ENCODE peak calls at places on chromosomes 4 and X, in seven cellular contexts. O is stimulated activated CD4-positive, alpha-beta T cell treated with anti-CD3 and anti-CD28 coated beads, TNF-alpha, amount 100 ng/mL, for 48 hours; P is HTR-8/SVneo; S is T-helper 2 cell; L is Caki2; M is NAMALWA; U is activated CD4-positive, alpha-beta T cell treated with anti-CD3 and anti-CD28 coated beads, Interleukin-2, amount 50 U/mL, for 4 hours. A is an unnamed sample.

GRCh38 chrX:12894074-12894691 is 12.2 kb upstream of the TLR8 start:
- DNase-seq in S (no peak), U (peak; percentile 23), M (peak; percentile 78), O (no peak), L (peak; percentile 19), P (peak; percentile 59), A (peak; percentile 8)

GRCh38 chrX:51026862-51027261 is 116.3 kb downstream of the BMP15 start:
- DNase-seq in P (no peak), O (no peak), U (no peak), S (no peak), M (no peak), L (no peak), A (no peak)

GRCh38 chr4:23458061-23458460 is 431.8 kb downstream of the PPARGC1A start:
- DNase-seq in O (no peak), U (no peak), P (no peak), M (no peak), S (no peak), L (no peak), A (no peak)

GRCh38 chr4:69147334-69147733 is 51.1 kb downstream of the UGT2B7 start:
- DNase-seq in P (no peak), L (no peak), O (no peak), S (no peak), M (no peak), U (no peak), A (no peak)

GRCh38 chr4:154014401-154015105 is 225.7 kb upstream of the SFRP2 start:
- DNase-seq in S (no peak), O (no peak), P (no peak), U (no peak), L (no peak), M (no peak), A (no peak)

GRCh38 chr4:102390438-102390837 is 45.2 kb upstream of the SLC39A8 start:
- DNase-seq in P (no peak), L (peak; percentile 26), U (no peak), O (no peak), S (no peak), M (peak; percentile 52), A (peak; percentile 35)

GRCh38 chrX:50067435-50068292 is 133.1 kb downstream of the AKAP4 start:
- DNase-seq in P (no peak), M (no peak), S (no peak), L (no peak), U (no peak), O (no peak), A (peak; percentile 60)

GRCh38 chr4:157824006-157824405 is 348.8 kb downstream of the GASK1B start:
- DNase-seq in L (no peak), S (no peak), U (no peak), P (no peak), M (no peak), O (no peak), A (no peak)

GRCh38 chr4:154503598-154503997 is 12.0 kb upstream of the DCHS2 start:
- DNase-seq in O (no peak), L (peak; percentile 12), U (no peak), M (peak; percentile 47), S (no peak), P (peak; percentile 15), A (peak; percentile 21)

GRCh38 chr4:83535945-83536648 is at the start of gene GPAT3:
- DNase-seq in U (peak; percentile 62), S (peak; percentile 29), M (no peak), O (peak; percentile 53), L (peak; percentile 91), P (peak; percentile 39), A (peak; percentile 80)

GRCh38 chr4:110195561-110196205 is 2.7 kb downstream of the ELOVL6 start:
- DNase-seq in P (no peak), U (no peak), S (no peak), L (no peak), M (peak; percentile 51), O (no peak), A (no peak)

GRCh38 chrX:40099046-40099968 is 1.5 kb upstream of the BCOR start:
- DNase-seq in O (no peak), M (peak; percentile 87), U (peak; percentile 52), P (no peak), L (peak; percentile 46), S (no peak), A (peak; percentile 41)

GRCh38 chr4:121139533-121140222 is 24.4 kb downstream of the TNIP3 start:
- DNase-seq in O (no peak), L (no peak), M (no peak), S (no peak), P (no peak), U (no peak), A (no peak)

GRCh38 chrX:48579259-48579658 is 5.0 kb downstream of the RBM3 start:
- DNase-seq in O (no peak), P (no peak), S (no peak), U (no peak), L (no peak), M (no peak), A (no peak)

GRCh38 chr4:87532907-87533306 is 3.7 kb upstream of the SPARCL1 start:
- DNase-seq in O (no peak), L (no peak), S (no peak), U (no peak), P (no peak), M (no peak), A (no peak)

GRCh38 chr4:37477126-37477525 is 209.1 kb downstream of the RELL1 start:
- DNase-seq in O (no peak), L (no peak), U (no peak), S (no peak), M (no peak), P (no peak), A (no peak)

GRCh38 chr4:62302710-62303109 is 1102.6 kb downstream of the ADGRL3 start:
- DNase-seq in M (no peak), S (no peak), P (no peak), L (no peak), O (no peak), U (no peak), A (no peak)

GRCh38 chr4:14877246-14878220 is 124.7 kb upstream of the CPEB2 start:
- DNase-seq in O (no peak), P (no peak), L (no peak), S (no peak), M (peak; percentile 2), U (no peak), A (no peak)

GRCh38 chr4:6894528-6895498 is 14.8 kb upstream of the TBC1D14 start:
- DNase-seq in M (no peak), O (no peak), U (no peak), S (no peak), P (no peak), L (no peak), A (no peak)

A was measured in ACHN.